ENCODE peak calls at places on chromosomes 16 and 17, in ten cellular contexts. G is ascending aorta, V is Peyer's patch, M is neural crest cell, D is AG10803, H is omental fat pad, B is A549, P is HFFc6, C is H9, N is GM23338. Y is an unnamed sample.

GRCh38 chr17:30413109-30413508 is 34.4 kb downstream of the CPD start:
- DNase-seq in D (no peak), C (no peak), N (no peak), H (no peak), M (no peak), V (no peak), B (no peak), P (peak; percentile 43), G (no peak), Y (no peak)

GRCh38 chr17:81961087-81961514 is at the start of gene NOTUM:
- DNase-seq in N (peak; percentile 79), G (no peak), C (no peak), V (no peak), B (peak; percentile 62), M (no peak), D (peak; percentile 26), H (no peak), P (no peak), Y (no peak)

GRCh38 chr17:76909971-76910760 is 42.0 kb downstream of the MGAT5B start:
- DNase-seq in P (peak; percentile 10), M (peak; percentile 50), N (peak; percentile 94), D (peak; percentile 17), C (peak; percentile 89), B (peak; percentile 46), H (no peak), G (no peak), V (no peak), Y (peak; percentile 64)

GRCh38 chr17:21024024-21024423 is 18.8 kb downstream of the USP22 start:
- DNase-seq in M (no peak), N (no peak), B (no peak), P (no peak), C (no peak), G (no peak), V (no peak), H (no peak), D (no peak), Y (no peak)

GRCh38 chr17:19647697-19648474 is 665 bp upstream of the ALDH3A2 start:
- DNase-seq in V (peak; percentile 49), B (peak; percentile 63), G (peak; percentile 29), M (no peak), H (peak; percentile 49), P (peak; percentile 58), D (peak; percentile 75), N (peak; percentile 69), C (peak; percentile 80), Y (peak; percentile 49)

GRCh38 chr17:75110307-75110937 is 653 bp downstream of the ARMC7 start:
- DNase-seq in M (no peak), H (no peak), B (no peak), D (peak; percentile 18), P (no peak), V (peak; percentile 37), G (no peak), C (peak; percentile 76), N (peak; percentile 69), Y (no peak)

GRCh38 chr16:8959921-8960787 is 3.6 kb downstream of the USP7 start:
- DNase-seq in M (no peak), N (peak; percentile 54), B (no peak), D (no peak), P (no peak), C (no peak), H (no peak), G (no peak), V (peak; percentile 54), Y (peak; percentile 52)

GRCh38 chr17:31581022-31581483 is 189.6 kb downstream of the RAB11FIP4 start:
- DNase-seq in C (peak; percentile 28), B (no peak), G (no peak), M (no peak), H (no peak), D (peak; percentile 88), P (peak; percentile 83), N (no peak), V (no peak), Y (no peak)

GRCh38 chr16:30602595-30603277 is 7.5 kb downstream of the ZNF689 start:
- DNase-seq in B (no peak), D (peak; percentile 48), N (no peak), C (no peak), G (no peak), P (no peak), M (no peak), H (no peak), V (no peak), Y (no peak)

GRCh38 chr16:67917140-67917851 is 14.4 kb downstream of the CTRL start:
- DNase-seq in P (no peak), H (no peak), B (no peak), D (peak; percentile 65), G (no peak), N (no peak), V (no peak), M (no peak), C (no peak), Y (no peak)

GRCh38 chr16:2950773-2951172 is 13.3 kb upstream of the KREMEN2 start:
- DNase-seq in M (no peak), G (no peak), H (no peak), V (no peak), C (no peak), P (no peak), B (no peak), D (no peak), N (no peak), Y (no peak)
- TF ChIP-seq CTCF in M (no peak), G (no peak), H (no peak), V (no peak), C (no peak), P (no peak), B (no peak), D (no peak), N (no peak), Y (no peak)

GRCh38 chr16:69848635-69849545 is 86.8 kb downstream of the WWP2 start:
- DNase-seq in D (peak; percentile 93), C (no peak), H (peak; percentile 48), G (peak; percentile 82), N (no peak), M (no peak), P (peak; percentile 86), B (no peak), V (peak; percentile 18), Y (no peak)
- TF ChIP-seq CTCF in D (peak; percentile 34), C (no peak), H (no peak), G (peak; percentile 26), N (no peak), M (no peak), P (peak; percentile 14), B (no peak), V (no peak), Y (no peak)

DNA sequence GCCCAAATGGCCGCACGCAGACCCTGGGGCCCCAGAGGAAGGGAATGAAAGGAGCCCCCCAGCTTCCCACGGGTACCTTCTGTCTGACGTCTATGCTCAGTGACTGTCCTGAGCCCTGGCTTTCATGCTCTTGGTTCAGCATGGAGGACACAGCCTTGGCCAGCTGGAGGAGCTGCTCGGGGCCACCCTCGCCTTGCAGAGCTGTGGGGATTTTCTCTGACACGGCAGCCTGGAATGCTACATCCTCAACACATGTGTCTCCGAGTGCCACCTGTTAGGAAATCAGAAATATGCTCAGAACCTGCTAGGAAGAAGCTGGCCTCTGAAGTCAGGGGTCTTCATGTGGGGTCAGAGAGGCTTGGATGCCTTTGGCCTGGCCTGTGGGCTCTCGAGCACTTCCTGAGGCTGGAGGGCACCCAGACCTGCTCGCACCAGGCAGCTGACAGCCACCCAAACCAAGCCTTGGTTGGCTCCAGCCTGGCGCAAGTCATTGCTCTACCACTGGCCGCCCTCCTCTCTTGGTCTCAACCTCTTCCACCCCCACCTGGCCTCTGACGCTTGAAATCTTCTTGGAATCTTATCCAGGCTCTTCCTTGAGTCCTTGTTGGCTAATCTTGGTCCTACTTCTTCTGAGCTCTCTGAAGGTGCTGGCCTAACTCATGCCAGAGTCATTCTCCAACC is 63.7 kb upstream of the BCO1 start:
- DNase-seq in B (peak; percentile 52), C (no peak), G (no peak), M (no peak), D (peak; percentile 9), P (peak; percentile 19), V (no peak), H (no peak), N (no peak), Y (no peak)
- TF ChIP-seq CTCF in B (no peak), C (no peak), G (no peak), M (no peak), D (no peak), P (peak; percentile 21), V (no peak), H (no peak), N (no peak), Y (no peak)

GRCh38 chr17:32953883-32954282 is 25.9 kb downstream of the TMEM98 start:
- DNase-seq in N (no peak), D (no peak), V (no peak), C (no peak), P (no peak), B (no peak), G (no peak), H (no peak), M (no peak), Y (no peak)
- TF ChIP-seq CTCF in N (no peak), D (no peak), V (no peak), C (no peak), P (no peak), B (no peak), G (no peak), H (no peak), M (no peak), Y (no peak)

DNA sequence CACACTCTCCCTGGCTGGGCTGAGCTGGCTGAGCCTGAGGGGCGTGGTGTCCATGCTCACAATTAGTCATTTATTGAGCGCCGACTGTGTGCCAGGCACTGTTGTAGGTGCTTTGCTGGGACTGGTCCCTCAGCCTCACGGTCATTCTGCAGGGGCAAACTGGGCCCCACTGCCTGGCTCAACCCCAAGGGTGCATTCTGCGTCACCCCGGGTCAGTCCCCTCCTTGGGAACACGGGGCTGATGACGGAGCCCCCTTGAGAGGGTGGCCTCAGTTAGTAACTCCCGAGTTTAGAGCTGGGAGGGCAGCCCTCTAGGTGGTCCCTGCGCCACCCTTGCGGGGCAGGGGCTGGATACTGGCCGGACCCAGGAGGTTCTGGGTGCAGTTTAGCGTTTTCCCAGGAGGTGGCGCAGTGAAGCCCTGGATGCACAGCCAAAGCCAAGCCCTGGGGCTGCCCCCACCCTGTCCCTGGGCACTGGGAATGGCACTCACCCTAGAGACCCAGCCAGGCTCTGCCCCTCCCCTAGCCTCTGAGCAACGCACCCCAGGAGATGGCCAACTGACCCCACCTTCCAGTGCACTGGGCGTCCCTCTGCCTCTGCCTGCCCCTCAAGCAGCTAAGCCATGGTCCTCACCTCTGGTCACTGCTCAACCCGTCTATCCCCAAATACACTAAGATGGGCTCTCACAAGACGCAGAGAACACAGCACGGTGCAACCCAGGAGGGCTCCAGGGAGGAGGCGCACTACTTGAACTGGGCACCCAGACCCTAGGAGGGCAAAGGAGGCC is 243.2 kb upstream of the GSE1 start:
- DNase-seq in V (peak; percentile 30), M (peak; percentile 76), H (peak; percentile 64), B (peak; percentile 79), D (peak; percentile 29), C (peak; percentile 74), P (peak; percentile 21), N (peak; percentile 79), G (no peak), Y (peak; percentile 84)
- TF ChIP-seq CTCF in V (peak; percentile 73), M (peak; percentile 79), H (no peak), B (peak; percentile 70), D (peak; percentile 74), C (peak; percentile 86), P (peak; percentile 91), N (peak; percentile 77), G (peak; percentile 89), Y (peak; percentile 79)

GRCh38 chr16:17469011-17469741 is 1.6 kb downstream of the XYLT1 start:
- DNase-seq in B (no peak), G (no peak), P (peak; percentile 86), C (no peak), N (no peak), V (no peak), D (peak; percentile 80), M (no peak), H (no peak), Y (no peak)
- TF ChIP-seq CTCF in B (no peak), G (no peak), P (no peak), C (no peak), N (no peak), V (no peak), D (peak; percentile 33), M (no peak), H (no peak), Y (no peak)

Y was measured in GM13977.